ENCODE peak calls at places on chromosomes 13 and 19, in six cellular contexts. U is PC-3, W is endothelial cell of umbilical vein, Y is right atrium auricular region, G is heart left ventricle, O is ascending aorta. R is an unnamed sample. For H3K27me3, the result is how much of the 10 kb centered on the place peaks cover.

GRCh38 chr13:41111454-41111853 is 21.1 kb downstream of the KBTBD6 start:
- DNase-seq in G (no peak), Y (no peak), W (no peak), U (no peak), O (no peak), R (peak)

GRCh38 chr13:83796364-83796763 is 85.9 kb downstream of the SLITRK1 start:
- DNase-seq in G (no peak), Y (no peak), W (no peak), O (no peak), U (no peak), R (no peak)

GRCh38 chr19:48711106-48711662 is 8.3 kb downstream of the MAMSTR start:
- DNase-seq in Y (no peak), O (no peak), G (no peak), W (no peak), U (no peak), R (no peak)

GRCh38 chr13:44312898-44313551 is 60.6 kb upstream of the SERP2 start:
- DNase-seq in O (no peak), Y (no peak), W (peak), U (peak), G (no peak), R (peak)

GRCh38 chr13:95512957-95513356 is 39.6 kb upstream of the CLDN10 start:
- DNase-seq in W (no peak), U (no peak), G (no peak), Y (no peak), O (no peak), R (peak)

GRCh38 chr13:100089633-100090032 is 740 bp downstream of the PCCA start:
- DNase-seq in Y (no peak), U (peak), O (no peak), G (no peak), W (peak), R (peak)

GRCh38 chr19:11505032-11505503 is 571 bp downstream of the ZNF653 start:
- DNase-seq in G (peak), O (peak), U (peak), Y (peak), W (peak), R (peak)

GRCh38 chr19:47389150-47389556 is 30.2 kb downstream of the MEIS3 start:
- DNase-seq in Y (peak), O (no peak), W (no peak), G (no peak), U (no peak), R (no peak)

GRCh38 chr19:42634409-42635232 is 39.9 kb upstream of the CEACAM8 start:
- DNase-seq in Y (no peak), G (no peak), O (no peak), U (peak), W (peak), R (peak)

DNA sequence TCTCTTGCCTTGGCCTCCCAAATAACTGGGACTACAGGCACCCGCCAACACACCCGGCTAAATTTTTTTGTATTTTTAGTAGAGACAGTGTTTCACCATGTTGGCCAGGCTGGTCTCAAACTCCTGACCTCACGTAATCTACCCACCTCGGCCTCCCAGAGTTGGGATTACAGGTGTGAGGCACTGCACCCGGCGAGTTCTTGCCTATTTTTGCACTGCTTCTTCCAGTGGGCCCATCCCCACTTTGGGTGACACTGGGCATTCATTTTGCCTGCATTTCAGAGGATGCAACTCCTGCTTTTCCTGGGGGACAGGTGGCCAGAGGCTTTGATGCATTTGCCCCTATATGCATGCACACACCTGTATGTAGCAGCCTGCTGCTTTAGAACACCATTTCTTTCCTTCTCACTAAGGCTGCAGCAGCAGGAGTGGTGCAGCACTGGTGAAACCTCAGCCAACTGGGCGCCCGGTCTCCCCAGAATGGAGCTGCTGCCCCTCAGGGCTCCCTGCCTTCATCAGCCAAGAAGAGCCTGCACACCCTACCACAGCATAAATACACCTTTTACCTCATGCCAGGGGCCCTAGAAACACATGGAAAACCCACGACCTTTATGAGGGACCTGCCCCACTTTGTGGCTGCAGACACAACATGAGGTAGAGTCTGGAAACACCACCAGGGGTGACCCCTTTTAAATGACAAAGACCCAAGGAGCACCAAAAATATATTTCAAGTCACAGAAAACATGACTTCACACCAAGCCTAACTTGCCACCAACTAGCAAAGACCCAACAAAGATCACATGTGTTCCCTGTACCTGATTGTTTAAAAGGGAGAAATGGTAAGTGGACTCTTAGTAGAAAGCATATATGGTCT is 36.8 kb upstream of the POP4 start:
- DNase-seq in Y (no peak), G (no peak), O (no peak), U (no peak), W (no peak), R (no peak)
- H3K27me3 ChIP-seq in Y (under half), G (under half), O (under half), U (under half), W (under half), R (under half)

GRCh38 chr13:19782049-19782726 is 557 bp downstream of the PSPC1 start:
- DNase-seq in O (no peak), U (peak), W (peak), Y (peak), G (peak), R (peak)
- TF ChIP-seq CTCF in O (no peak), U (no peak), W (no peak), Y (no peak), G (no peak), R (no peak)

GRCh38 chr19:17957887-17958286 is 9.0 kb upstream of the KCNN1 start:
- DNase-seq in O (no peak), Y (no peak), W (no peak), U (no peak), G (no peak), R (no peak)
- H3K27me3 ChIP-seq in O (under half), Y (under half), W (under half), U (under half), G (under half), R (under half)

GRCh38 chr19:29753190-29753933 is 38.3 kb upstream of the C19orf12 start:
- DNase-seq in O (no peak), W (no peak), Y (no peak), U (no peak), G (no peak), R (no peak)

GRCh38 chr19:29752450-29753025 is 37.5 kb upstream of the C19orf12 start:
- DNase-seq in O (no peak), Y (no peak), W (no peak), G (no peak), U (no peak), R (no peak)

GRCh38 chr19:29751932-29752331 is 36.9 kb upstream of the C19orf12 start:
- DNase-seq in G (no peak), Y (no peak), W (no peak), U (no peak), O (no peak), R (no peak)

GRCh38 chr19:29757551-29757950 is 42.5 kb upstream of the C19orf12 start:
- DNase-seq in U (no peak), Y (no peak), G (no peak), O (no peak), W (no peak), R (no peak)

GRCh38 chr19:29753934-29754305 is 38.9 kb upstream of the C19orf12 start:
- DNase-seq in G (no peak), U (no peak), Y (no peak), O (no peak), W (no peak), R (no peak)
- TF ChIP-seq CTCF in G (no peak), U (no peak), Y (no peak), O (no peak), W (no peak), R (no peak)

DNA sequence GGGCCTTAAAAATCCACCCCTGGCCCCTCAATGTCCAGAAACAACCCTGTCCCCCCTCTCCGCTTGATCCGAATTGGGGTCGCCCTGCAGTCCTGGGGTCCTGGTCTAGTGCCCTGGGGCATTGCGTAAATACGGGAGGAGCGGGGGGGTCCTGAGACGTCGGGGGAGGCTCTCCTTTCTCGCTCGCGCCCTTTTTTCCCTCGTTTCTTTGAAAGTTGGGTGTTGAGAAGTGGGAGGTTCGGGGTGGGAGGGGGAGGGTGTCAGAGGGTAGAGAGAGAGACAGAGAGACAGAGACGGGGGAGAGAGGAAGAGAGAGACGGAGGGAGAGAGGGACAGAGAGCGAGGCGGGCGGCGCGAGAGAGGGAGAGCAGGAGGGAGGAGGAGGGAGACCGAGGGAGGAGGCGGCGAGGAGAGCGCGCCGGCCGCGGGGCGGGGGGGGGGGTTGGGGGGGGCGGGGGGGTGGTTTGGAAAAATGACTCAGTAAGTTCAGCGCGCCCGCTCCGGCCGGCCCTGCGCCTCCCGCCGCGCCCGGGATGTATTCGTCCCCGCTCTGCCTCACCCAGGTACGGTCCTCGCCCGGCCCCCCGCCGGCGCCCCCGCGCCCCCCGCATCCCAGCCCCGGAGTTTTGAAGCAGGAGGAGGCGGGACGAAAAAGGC is at the start of gene NFIC:
- DNase-seq in W (peak), G (peak), O (no peak), U (peak), Y (peak), R (no peak)
- H3K27me3 ChIP-seq in W (under half), G (under half), O (under half), U (under half), Y (under half), R (under half)

DNA sequence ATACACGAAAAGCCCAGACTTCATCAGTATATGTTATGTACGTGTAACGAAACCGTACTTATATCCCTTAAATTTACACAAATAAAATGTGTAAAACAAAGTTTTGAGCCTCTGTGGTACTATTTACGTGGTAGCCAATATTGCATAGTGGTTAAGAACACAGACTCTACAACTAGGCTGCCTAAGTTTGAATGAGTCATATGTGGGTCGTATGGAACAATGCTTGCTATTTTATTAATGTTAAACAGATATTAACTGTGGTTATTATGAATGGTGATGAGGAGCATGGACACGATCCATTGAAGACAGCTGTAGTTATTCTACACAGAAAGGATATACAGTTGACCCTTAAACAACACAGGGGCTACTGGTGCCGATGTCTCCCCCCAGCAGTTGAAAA is 42.5 kb downstream of the DPY19L3 start:
- DNase-seq in Y (no peak), O (no peak), U (no peak), G (no peak), W (no peak), R (no peak)
- TF ChIP-seq CTCF in Y (no peak), O (no peak), U (no peak), G (no peak), W (no peak), R (no peak)

DNA sequence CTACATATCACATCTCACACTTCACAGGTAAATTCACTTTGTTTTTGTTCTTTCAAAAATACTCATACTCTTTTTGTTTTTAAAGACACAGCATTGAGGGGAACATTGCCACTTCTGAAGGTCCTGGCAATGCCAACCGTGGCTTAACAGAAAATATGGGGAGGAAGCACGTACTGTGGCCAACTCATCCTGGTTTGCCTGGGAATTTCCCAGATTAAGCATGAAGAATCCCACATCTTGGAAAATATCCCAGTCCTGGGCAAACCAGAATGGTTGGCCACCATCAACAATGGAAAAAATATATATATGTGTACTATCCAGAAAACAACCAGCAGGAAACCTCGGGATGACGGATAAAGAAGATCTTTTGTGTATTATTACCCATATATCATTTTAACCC is 1032.2 kb upstream of the SLC10A2 start:
- DNase-seq in W (no peak), G (no peak), Y (no peak), O (no peak), U (no peak), R (peak)
- H3K27me3 ChIP-seq in W (under half), G (under half), Y (under half), O (under half), U (under half), R (under half)

GRCh38 chr19:12838182-12838890 is at the start of gene MAST1:
- DNase-seq in U (peak), Y (no peak), G (no peak), W (no peak), O (no peak), R (no peak)
- TF ChIP-seq CTCF in U (peak), Y (peak), G (no peak), W (peak), O (no peak), R (peak)

GRCh38 chr19:7701049-7701653 is 780 bp downstream of the FCER2 start:
- DNase-seq in Y (no peak), G (no peak), W (no peak), O (no peak), U (no peak), R (no peak)
- H3K27me3 ChIP-seq in Y (under half), G (under half), W (under half), O (under half), U (under half), R (under half)

R was measured in bronchial epithelial cell.